ENCODE peak calls at places on chromosomes 5 and 9, in eight cellular contexts. I is ovary, E is nephron progenitor cell, O is dermis blood vessel endothelial cell, U is NCI-H82, N is tibial artery, X is SK-N-DZ, D is iris pigment epithelial cell. Z is an unnamed sample.

GRCh38 chr5:75536694-75537360 is 25.1 kb downstream of the POLK start:
- DNase-seq in O (no peak), D (peak), E (peak), U (no peak), N (no peak), I (no peak), X (no peak), Z (peak)

GRCh38 chr9:14962193-14962899 is 52.1 kb upstream of the FREM1 start:
- DNase-seq in O (no peak), X (no peak), N (no peak), D (peak), E (no peak), I (no peak), U (no peak), Z (no peak)

GRCh38 chr5:146013761-146014160 is 77.4 kb downstream of the SH3RF2 start:
- DNase-seq in E (no peak), X (no peak), D (no peak), I (no peak), U (no peak), O (no peak), N (no peak), Z (no peak)

GRCh38 chr9:78428640-78429039 is 131.7 kb downstream of the PSAT1 start:
- DNase-seq in N (no peak), O (no peak), E (no peak), X (no peak), I (no peak), U (no peak), D (no peak), Z (no peak)

GRCh38 chr9:18382243-18382642 is 91.7 kb upstream of the ADAMTSL1 start:
- DNase-seq in U (no peak), O (peak), N (no peak), I (no peak), D (no peak), X (no peak), E (no peak), Z (no peak)

GRCh38 chr5:125115180-125115495 is 368.7 kb upstream of the ZNF608 start:
- DNase-seq in U (no peak), E (no peak), I (no peak), O (no peak), D (no peak), N (no peak), X (no peak), Z (no peak)

GRCh38 chr9:37694355-37694754 is 43.6 kb downstream of the FRMPD1 start:
- DNase-seq in E (no peak), U (no peak), N (no peak), D (no peak), I (no peak), O (no peak), X (no peak), Z (no peak)

GRCh38 chr5:1087428-1087827 is 24.4 kb downstream of the SLC12A7 start:
- DNase-seq in D (no peak), U (no peak), O (no peak), I (no peak), N (no peak), E (no peak), X (no peak), Z (no peak)

GRCh38 chr5:1568201-1568979 is 44.6 kb upstream of the LPCAT1 start:
- DNase-seq in O (peak), I (peak), N (peak), E (no peak), U (no peak), D (peak), X (no peak), Z (no peak)

GRCh38 chr9:112380771-112381181 is 868 bp downstream of the HSDL2 start:
- DNase-seq in U (no peak), X (peak), D (peak), I (no peak), N (no peak), O (peak), E (no peak), Z (no peak)

GRCh38 chr9:74277532-74277931 is 219.6 kb upstream of the RORB start:
- DNase-seq in I (no peak), U (no peak), E (no peak), D (no peak), X (no peak), O (no peak), N (no peak), Z (no peak)

GRCh38 chr5:13976867-13977479 is 32.5 kb upstream of the DNAH5 start:
- DNase-seq in X (peak), O (peak), I (no peak), E (peak), D (peak), U (peak), N (no peak), Z (no peak)

GRCh38 chr5:174532453-174533126 is 191.8 kb upstream of the MSX2 start:
- DNase-seq in N (peak), U (peak), O (peak), E (peak), D (peak), I (peak), X (peak), Z (peak)

GRCh38 chr5:131277875-131278795 is 14.3 kb downstream of the CDC42SE2 start:
- DNase-seq in E (no peak), I (no peak), X (peak), U (peak), D (no peak), N (no peak), O (no peak), Z (no peak)

GRCh38 chr9:78149738-78150291 is 86.1 kb upstream of the CEP78 start:
- DNase-seq in D (no peak), U (no peak), X (no peak), E (no peak), N (no peak), I (no peak), O (no peak), Z (no peak)